ENCODE peak calls at places on chromosomes 4 and X, in seven cellular contexts. X is HCT116, S is lower lobe of right lung, P is natural killer cell, Z is right lobe of liver, E is DND-41, T is upper lobe of right lung. R is an unnamed sample.

GRCh38 chr4:72896515-72896914 is 173.0 kb downstream of the COX18 start:
- ATAC-seq in X (no peak), S (peak), P (no peak), Z (peak), E (no peak), T (peak), R (peak)

GRCh38 chr4:147813107-147813773 is 81.4 kb downstream of the ARHGAP10 start:
- ATAC-seq in X (no peak), S (no peak), P (no peak), Z (no peak), E (no peak), T (no peak), R (no peak)

GRCh38 chr4:148112231-148112982 is 329.8 kb downstream of the NR3C2 start:
- ATAC-seq in X (no peak), S (no peak), P (no peak), Z (no peak), E (peak), T (peak), R (no peak)

GRCh38 chr4:175386776-175387507 is 425.1 kb downstream of the GPM6A start:
- ATAC-seq in X (no peak), S (peak), P (no peak), Z (no peak), E (no peak), T (peak), R (no peak)

GRCh38 chrX:1928805-1929204 is 313.9 kb downstream of the ASMT start:
- ATAC-seq in X (no peak), S (no peak), P (no peak), Z (no peak), E (no peak), T (no peak), R (no peak)

GRCh38 chrX:67601771-67602170 is 58.0 kb downstream of the AR start:
- ATAC-seq in X (no peak), S (no peak), P (no peak), Z (no peak), E (no peak), T (no peak), R (no peak)

GRCh38 chr4:53748328-53748772 is 157.1 kb upstream of the LNX1 start:
- ATAC-seq in X (no peak), S (peak), P (no peak), Z (no peak), E (peak), T (peak), R (no peak)

GRCh38 chr4:110553197-110553596 is 69.7 kb downstream of the PITX2 start:
- ATAC-seq in X (no peak), S (no peak), P (no peak), Z (no peak), E (no peak), T (no peak), R (no peak)

GRCh38 chrX:124238268-124238667 is 94.2 kb upstream of the TEX13D start:
- ATAC-seq in X (no peak), S (no peak), P (peak), Z (no peak), E (no peak), T (no peak), R (no peak)

GRCh38 chrX:57821703-57822375 is 88.4 kb downstream of the ZXDA start:
- ATAC-seq in X (peak), S (peak), P (no peak), Z (peak), E (peak), T (peak), R (peak)

GRCh38 chr4:45741897-45742296 is 382.0 kb downstream of the GABRG1 start:
- ATAC-seq in X (no peak), S (peak), P (no peak), Z (no peak), E (no peak), T (peak), R (no peak)

GRCh38 chr4:71711044-71711984 is 72.6 kb downstream of the GC start:
- ATAC-seq in X (no peak), S (no peak), P (no peak), Z (peak), E (no peak), T (no peak), R (no peak)

GRCh38 chr4:31592293-31592692 is 872.1 kb downstream of the PCDH7 start:
- ATAC-seq in X (no peak), S (no peak), P (no peak), Z (no peak), E (no peak), T (no peak), R (no peak)

GRCh38 chr4:121277194-121278105 is 103.4 kb downstream of the QRFPR start:
- ATAC-seq in X (peak), S (no peak), P (no peak), Z (no peak), E (peak), T (peak), R (no peak)

GRCh38 chr4:142408003-142408441 is 438.1 kb downstream of the INPP4B start:
- ATAC-seq in X (peak), S (no peak), P (no peak), Z (no peak), E (no peak), T (no peak), R (no peak)

GRCh38 chrX:135112743-135113142 is 7.6 kb downstream of the ETDB start:
- ATAC-seq in X (no peak), S (no peak), P (no peak), Z (no peak), E (no peak), T (no peak), R (no peak)

GRCh38 chr4:30744957-30745640 is 24.9 kb downstream of the PCDH7 start:
- ATAC-seq in X (peak), S (no peak), P (no peak), Z (no peak), E (no peak), T (no peak), R (no peak)

GRCh38 chrX:67674741-67675140 is 130.9 kb downstream of the AR start:
- ATAC-seq in X (no peak), S (no peak), P (no peak), Z (no peak), E (no peak), T (no peak), R (no peak)

GRCh38 chr4:135418353-135418752 is 1216.8 kb upstream of the PABPC4L start:
- ATAC-seq in X (peak), S (no peak), P (no peak), Z (no peak), E (no peak), T (no peak), R (no peak)

GRCh38 chrX:154040863-154041262 is 21.2 kb upstream of the IRAK1 start:
- ATAC-seq in X (no peak), S (no peak), P (no peak), Z (no peak), E (no peak), T (peak), R (no peak)

GRCh38 chr4:30182786-30183185 is 537.4 kb upstream of the PCDH7 start:
- ATAC-seq in X (no peak), S (no peak), P (no peak), Z (no peak), E (no peak), T (no peak), R (no peak)

GRCh38 chrX:42505057-42505456 is 272.9 kb downstream of the PPP1R2C start:
- ATAC-seq in X (no peak), S (no peak), P (no peak), Z (no peak), E (no peak), T (no peak), R (no peak)

GRCh38 chr4:152476796-152477195 is 59.1 kb downstream of the FBXW7 start:
- ATAC-seq in X (no peak), S (peak), P (no peak), Z (peak), E (no peak), T (peak), R (no peak)

GRCh38 chr4:23717528-23718248 is 172.2 kb downstream of the PPARGC1A start:
- ATAC-seq in X (peak), S (peak), P (no peak), Z (peak), E (peak), T (peak), R (no peak)

GRCh38 chrX:12210196-12210815 is 72.0 kb downstream of the FRMPD4 start:
- ATAC-seq in X (no peak), S (no peak), P (no peak), Z (no peak), E (no peak), T (no peak), R (no peak)

GRCh38 chr4:41505161-41505653 is 32.8 kb upstream of the LIMCH1 start:
- ATAC-seq in X (peak), S (peak), P (no peak), Z (no peak), E (no peak), T (peak), R (no peak)

GRCh38 chrX:41110801-41111625 is 25.8 kb downstream of the USP9X start:
- ATAC-seq in X (no peak), S (no peak), P (peak), Z (no peak), E (peak), T (no peak), R (no peak)

GRCh38 chr4:70613893-70614572 is 14.5 kb upstream of the ENAM start:
- ATAC-seq in X (no peak), S (no peak), P (no peak), Z (peak), E (peak), T (peak), R (peak)

GRCh38 chrX:48715066-48715465 is 18.5 kb downstream of the SUV39H1 start:
- ATAC-seq in X (no peak), S (no peak), P (no peak), Z (no peak), E (no peak), T (no peak), R (peak)

GRCh38 chrX:77785400-77785745 is 643 bp downstream of the ATRX start:
- ATAC-seq in X (peak), S (peak), P (no peak), Z (peak), E (no peak), T (peak), R (peak)

GRCh38 chrX:96722793-96723192 is 38.2 kb downstream of the DIAPH2 start:
- ATAC-seq in X (no peak), S (no peak), P (no peak), Z (no peak), E (no peak), T (peak), R (no peak)

GRCh38 chr4:38106301-38106700 is 146.1 kb downstream of the PTTG2 start:
- ATAC-seq in X (no peak), S (no peak), P (no peak), Z (no peak), E (no peak), T (no peak), R (no peak)

GRCh38 chr4:76293705-76294274 is 12.7 kb upstream of the STBD1 start:
- ATAC-seq in X (no peak), S (peak), P (no peak), Z (no peak), E (no peak), T (peak), R (no peak)

GRCh38 chrX:72576161-72576896 is 3.7 kb upstream of the HDAC8 start:
- ATAC-seq in X (no peak), S (no peak), P (no peak), Z (peak), E (no peak), T (no peak), R (no peak)

GRCh38 chr4:4694296-4694772 is 152.5 kb upstream of the STX18 start:
- ATAC-seq in X (peak), S (no peak), P (no peak), Z (peak), E (no peak), T (no peak), R (no peak)

GRCh38 chrX:108018659-108019381 is 26.0 kb upstream of the VSIG1 start:
- ATAC-seq in X (no peak), S (no peak), P (no peak), Z (no peak), E (no peak), T (no peak), R (no peak)

DNA sequence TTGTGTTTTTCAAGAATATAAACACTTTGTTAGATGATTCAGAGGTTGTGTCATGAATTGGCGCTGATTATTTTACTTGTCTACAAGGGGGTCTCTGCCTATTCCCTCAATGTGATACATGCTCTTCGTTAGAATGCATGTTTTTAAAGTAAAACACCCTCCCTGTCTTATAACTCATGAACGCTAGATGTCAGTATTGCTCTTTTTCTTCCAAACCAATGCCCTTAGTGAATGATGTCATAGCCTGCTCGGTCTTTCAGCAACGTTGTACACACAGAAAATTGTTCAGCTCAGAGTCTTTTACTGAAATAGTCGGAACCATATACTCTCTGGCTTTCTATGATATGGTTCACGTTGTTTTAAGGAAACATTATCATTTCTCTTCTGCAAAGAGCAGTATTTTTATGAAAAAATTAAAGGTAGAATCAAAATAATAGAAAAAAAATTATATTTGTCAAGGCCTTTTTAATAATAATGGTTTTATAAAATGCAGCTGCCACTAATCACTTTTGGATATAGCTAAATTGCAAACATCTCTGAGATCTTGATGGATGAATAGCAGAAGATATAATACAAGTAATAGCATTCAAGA is 292.9 kb downstream of the TLL1 start:
- ATAC-seq in X (peak), S (peak), P (no peak), Z (peak), E (peak), T (peak), R (peak)
- TF ChIP-seq CTCF in X (peak), S (peak), P (no peak), Z (peak), E (peak), T (peak), R (peak)

DNA sequence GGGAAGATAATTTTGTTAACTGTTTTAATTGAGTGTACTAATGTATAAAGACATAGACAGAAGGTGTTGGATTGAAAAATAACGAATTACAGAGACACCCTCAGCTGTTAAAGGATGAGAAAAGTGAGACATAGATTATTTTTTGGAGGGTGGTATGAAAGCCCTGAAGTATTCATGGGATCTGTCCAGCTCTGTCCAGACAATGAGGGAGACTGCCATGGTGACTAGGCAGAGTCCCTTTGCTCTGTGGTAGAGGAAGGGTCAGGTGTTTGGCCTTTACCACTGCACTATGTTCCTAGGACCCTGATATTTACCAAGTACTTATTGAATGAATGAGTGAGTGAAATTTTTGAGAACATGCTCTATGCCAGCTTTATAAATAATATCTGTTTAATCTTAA is 11.4 kb downstream of the FGF2 start:
- ATAC-seq in X (no peak), S (no peak), P (no peak), Z (no peak), E (no peak), T (no peak), R (no peak)
- TF ChIP-seq CTCF in X (no peak), S (no peak), P (no peak), Z (no peak), E (no peak), T (no peak), R (no peak)

DNA sequence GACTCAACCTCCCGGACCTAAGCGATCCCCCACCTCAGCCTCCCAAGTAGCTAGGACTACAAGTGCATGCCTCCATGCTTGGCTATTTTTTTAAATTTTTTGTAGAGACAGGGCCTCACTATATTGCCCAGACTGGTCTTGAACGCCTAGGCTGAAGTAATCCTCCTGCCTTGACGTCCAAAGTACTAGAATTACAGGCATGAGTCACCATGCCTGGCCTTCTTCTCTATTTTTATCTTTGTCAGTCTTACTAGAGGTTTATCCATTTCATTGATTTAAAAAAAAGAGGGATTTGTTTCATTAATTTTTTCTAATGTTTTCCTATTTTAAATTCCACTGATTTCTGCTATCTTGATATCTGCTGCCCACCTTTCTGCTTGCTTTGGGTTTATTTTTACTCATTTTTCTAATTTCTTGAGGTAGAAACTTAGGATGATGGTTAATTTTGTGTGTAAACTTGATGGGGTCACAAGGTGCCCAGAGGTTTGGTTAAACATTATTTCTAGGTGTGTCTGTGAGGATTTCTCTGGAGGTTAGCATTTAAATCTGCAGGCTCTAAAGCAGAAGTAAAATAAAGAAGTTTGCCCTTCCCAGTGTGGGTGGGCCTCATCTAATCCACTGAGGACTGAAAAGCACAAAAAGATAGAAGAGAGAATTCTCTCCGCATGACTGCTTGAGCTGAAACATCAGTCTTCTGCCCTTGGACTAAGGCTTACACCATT is 116.2 kb upstream of the DCLK2 start:
- ATAC-seq in X (no peak), S (no peak), P (no peak), Z (no peak), E (no peak), T (no peak), R (no peak)
- TF ChIP-seq CTCF in X (no peak), S (no peak), P (no peak), Z (no peak), E (no peak), T (no peak), R (no peak)

DNA sequence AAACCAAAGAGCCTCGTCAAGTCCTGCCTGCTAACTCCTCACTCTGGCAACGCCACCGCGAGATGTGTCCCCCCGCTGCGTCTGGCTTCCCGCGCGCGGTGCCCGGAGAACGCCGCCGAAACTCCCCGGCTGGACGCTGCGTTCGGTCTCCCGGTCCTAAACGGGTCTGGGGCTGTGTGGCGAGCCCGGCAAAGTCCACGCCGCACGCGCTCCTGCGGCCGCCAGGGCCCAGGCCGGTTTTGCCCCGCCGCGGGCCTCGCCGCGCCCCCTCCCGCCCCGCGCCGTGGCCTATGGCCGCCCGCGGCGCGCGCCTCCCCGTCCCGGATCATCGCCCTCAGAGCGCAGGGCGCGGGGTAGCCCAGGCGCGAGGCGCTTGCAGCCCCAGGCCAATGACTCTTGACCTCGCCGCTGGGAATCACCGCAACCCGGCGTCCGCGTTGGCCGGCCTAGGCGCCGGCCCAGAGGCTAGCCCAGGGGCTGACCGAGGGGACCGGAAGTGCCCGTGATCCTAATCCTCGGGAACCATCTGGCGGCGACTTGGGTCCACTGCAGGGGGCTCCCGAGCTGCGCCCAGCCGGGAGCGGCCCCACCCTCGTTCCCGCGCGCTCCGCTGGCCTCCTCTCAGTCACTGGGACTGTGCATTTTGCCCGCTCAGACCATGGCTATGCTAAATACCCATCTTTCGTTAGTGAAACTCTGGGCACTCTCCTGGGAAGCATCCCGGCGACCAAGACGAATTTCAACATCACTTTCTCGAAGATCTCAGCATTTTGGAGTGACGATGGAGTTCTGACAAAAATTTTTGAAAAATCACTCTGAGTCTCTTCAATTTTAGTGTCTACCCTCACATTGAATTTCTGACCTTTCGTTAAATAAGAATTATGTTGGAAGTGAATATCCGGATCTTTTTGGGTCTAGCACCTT is at the start of gene AADAT:
- ATAC-seq in X (peak), S (peak), P (no peak), Z (peak), E (no peak), T (peak), R (peak)
- TF ChIP-seq CTCF in X (peak), S (peak), P (no peak), Z (peak), E (no peak), T (peak), R (peak)

GRCh38 chr4:39587881-39588280 is 50.8 kb downstream of the SMIM14 start:
- ATAC-seq in X (no peak), S (no peak), P (no peak), Z (peak), E (peak), T (no peak), R (no peak)

DNA sequence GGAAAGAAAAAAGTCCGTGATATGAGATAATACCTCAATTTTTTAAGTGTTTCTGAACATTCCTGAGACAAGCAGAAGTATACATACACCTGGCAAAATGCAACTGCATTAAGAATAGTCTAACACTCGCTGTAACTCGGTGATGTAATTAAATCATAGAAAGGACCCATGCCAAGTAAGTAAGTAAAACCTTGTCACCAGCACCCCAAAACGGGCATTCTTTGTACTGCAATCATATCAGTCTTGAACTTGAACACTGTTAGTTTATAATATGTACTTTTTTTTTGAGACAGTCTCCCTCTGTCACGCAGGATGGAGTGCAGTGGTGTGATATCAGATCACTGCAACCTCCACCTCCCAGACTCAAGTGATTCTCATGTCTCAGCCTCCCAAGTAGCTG is 47.4 kb downstream of the SMIM14 start:
- ATAC-seq in X (peak), S (no peak), P (no peak), Z (peak), E (no peak), T (peak), R (no peak)
- TF ChIP-seq CTCF in X (peak), S (no peak), P (no peak), Z (peak), E (peak), T (no peak), R (no peak)

DNA sequence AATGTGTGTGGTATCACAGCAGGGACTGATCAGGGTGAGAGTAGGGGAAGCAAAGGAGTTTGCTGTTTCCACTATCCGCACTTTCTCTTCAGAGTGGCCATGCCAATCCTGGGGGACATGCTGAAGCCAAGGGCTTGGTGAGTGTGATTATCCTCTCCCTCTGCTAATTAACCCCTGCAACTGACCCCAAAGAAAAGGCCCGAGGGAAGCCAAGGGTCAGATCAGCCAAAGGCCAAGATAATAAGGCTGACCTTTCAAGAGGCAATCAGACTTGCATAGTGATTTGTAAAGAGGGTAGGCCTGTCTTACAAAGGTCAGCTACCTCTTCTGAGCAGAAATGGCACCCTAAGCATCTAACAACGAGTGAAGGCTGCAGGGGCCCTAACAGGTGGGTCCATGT is 420.5 kb upstream of the CPEB2 start:
- ATAC-seq in X (no peak), S (no peak), P (no peak), Z (no peak), E (no peak), T (no peak), R (no peak)
- TF ChIP-seq CTCF in X (no peak), S (no peak), P (no peak), Z (no peak), E (no peak), T (no peak), R (no peak)

R was measured in gastroesophageal sphincter.